ENCODE peak calls at places on chromosomes 6 and 20, in seven cellular contexts. One of them, this sample, is unnamed.
A peak's percentile ranks its signal among the peaks of the same experiment; 100 is the strongest.

GRCh38 chr6:13233106-13233505 is 95.2 kb downstream of the TBC1D7 start:
- DNase-seq in mesenchymal stem cell: no peak
- DNase-seq in H9: no peak
- DNase-seq in neuronal stem cell: no peak
- DNase-seq in mesendoderm: no peak
- DNase-seq in H1: no peak
- DNase-seq in IMR-90: no peak
- DNase-seq in this sample: peak; percentile 59

GRCh38 chr6:93575495-93575894 is 156.1 kb upstream of the EPHA7 start:
- DNase-seq in H9: no peak
- DNase-seq in IMR-90: no peak
- DNase-seq in mesenchymal stem cell: no peak
- DNase-seq in neuronal stem cell: no peak
- DNase-seq in H1: no peak
- DNase-seq in mesendoderm: no peak
- DNase-seq in this sample: no peak

GRCh38 chr6:41626917-41627316 is 11.4 kb upstream of the MDFI start:
- DNase-seq in H9: no peak
- DNase-seq in IMR-90: no peak
- DNase-seq in H1: no peak
- DNase-seq in neuronal stem cell: no peak
- DNase-seq in mesenchymal stem cell: peak; percentile 10
- DNase-seq in mesendoderm: no peak
- DNase-seq in this sample: no peak

GRCh38 chr6:34146801-34147592 is 1.1 kb upstream of the GRM4 start:
- DNase-seq in mesendoderm: no peak
- DNase-seq in neuronal stem cell: no peak
- DNase-seq in H9: peak; percentile 27
- DNase-seq in H1: no peak
- DNase-seq in mesenchymal stem cell: no peak
- DNase-seq in IMR-90: peak; percentile 7
- DNase-seq in this sample: no peak

GRCh38 chr20:45969712-45970634 is 2.0 kb downstream of the ZNF335 start:
- DNase-seq in IMR-90: peak; percentile 64
- DNase-seq in mesenchymal stem cell: peak; percentile 74
- DNase-seq in H1: no peak
- DNase-seq in mesendoderm: peak; percentile 87
- DNase-seq in neuronal stem cell: peak; percentile 45
- DNase-seq in H9: peak; percentile 53
- DNase-seq in this sample: no peak

GRCh38 chr6:139580592-139581484 is 206.4 kb upstream of the CITED2 start:
- DNase-seq in H1: no peak
- DNase-seq in IMR-90: no peak
- DNase-seq in mesenchymal stem cell: no peak
- DNase-seq in mesendoderm: no peak
- DNase-seq in neuronal stem cell: no peak
- DNase-seq in H9: no peak
- DNase-seq in this sample: no peak

GRCh38 chr6:73955800-73956199 is 259.8 kb downstream of the CD109 start:
- DNase-seq in neuronal stem cell: no peak
- DNase-seq in H1: no peak
- DNase-seq in IMR-90: no peak
- DNase-seq in H9: no peak
- DNase-seq in mesendoderm: no peak
- DNase-seq in mesenchymal stem cell: no peak
- DNase-seq in this sample: no peak

GRCh38 chr6:55176958-55177357 is 2.6 kb downstream of the HCRTR2 start:
- DNase-seq in mesendoderm: peak; percentile 22
- DNase-seq in neuronal stem cell: no peak
- DNase-seq in IMR-90: peak; percentile 23
- DNase-seq in mesenchymal stem cell: peak; percentile 30
- DNase-seq in H1: no peak
- DNase-seq in H9: no peak
- DNase-seq in this sample: peak; percentile 10

GRCh38 chr6:81934936-81935335 is 182.5 kb upstream of the TENT5A start:
- DNase-seq in mesendoderm: no peak
- DNase-seq in H1: no peak
- DNase-seq in neuronal stem cell: no peak
- DNase-seq in mesenchymal stem cell: no peak
- DNase-seq in H9: no peak
- DNase-seq in IMR-90: peak; percentile 13
- DNase-seq in this sample: no peak

GRCh38 chr6:79869600-79870084 is 77.7 kb downstream of the ELOVL4 start:
- DNase-seq in neuronal stem cell: peak; percentile 65
- DNase-seq in mesenchymal stem cell: peak; percentile 69
- DNase-seq in H9: peak; percentile 86
- DNase-seq in mesendoderm: peak; percentile 86
- DNase-seq in IMR-90: peak; percentile 57
- DNase-seq in H1: peak; percentile 59
- DNase-seq in this sample: peak; percentile 89

GRCh38 chr6:33578588-33579011 is 1.5 kb downstream of the BAK1 start:
- DNase-seq in H9: no peak
- DNase-seq in IMR-90: no peak
- DNase-seq in H1: no peak
- DNase-seq in mesenchymal stem cell: no peak
- DNase-seq in neuronal stem cell: no peak
- DNase-seq in mesendoderm: no peak
- DNase-seq in this sample: no peak

GRCh38 chr6:68634503-68635411 is at the start of gene ADGRB3:
- DNase-seq in H1: no peak
- DNase-seq in neuronal stem cell: peak; percentile 81
- DNase-seq in mesendoderm: peak; percentile 84
- DNase-seq in mesenchymal stem cell: peak; percentile 83
- DNase-seq in IMR-90: peak; percentile 47
- DNase-seq in H9: peak; percentile 77
- DNase-seq in this sample: peak; percentile 15

GRCh38 chr6:111105578-111105977 is 18.3 kb downstream of the SLC16A10 start:
- DNase-seq in mesenchymal stem cell: no peak
- DNase-seq in mesendoderm: no peak
- DNase-seq in H9: no peak
- DNase-seq in IMR-90: peak; percentile 31
- DNase-seq in H1: no peak
- DNase-seq in neuronal stem cell: no peak
- DNase-seq in this sample: peak; percentile 36

GRCh38 chr6:170232186-170233002 is 58.5 kb downstream of the DLL1 start:
- DNase-seq in H1: no peak
- DNase-seq in IMR-90: peak; percentile 62
- DNase-seq in H9: no peak
- DNase-seq in neuronal stem cell: no peak
- DNase-seq in mesendoderm: no peak
- DNase-seq in mesenchymal stem cell: peak; percentile 3
- DNase-seq in this sample: peak; percentile 51

GRCh38 chr6:20583447-20583806 is 49.2 kb downstream of the CDKAL1 start:
- DNase-seq in mesenchymal stem cell: no peak
- DNase-seq in H1: no peak
- DNase-seq in neuronal stem cell: no peak
- DNase-seq in H9: no peak
- DNase-seq in IMR-90: no peak
- DNase-seq in mesendoderm: no peak
- DNase-seq in this sample: no peak

GRCh38 chr20:1320016-1320415 is 8.9 kb downstream of the SDCBP2 start:
- DNase-seq in mesenchymal stem cell: no peak
- DNase-seq in mesendoderm: no peak
- DNase-seq in H9: no peak
- DNase-seq in IMR-90: no peak
- DNase-seq in H1: no peak
- DNase-seq in neuronal stem cell: no peak
- DNase-seq in this sample: no peak

GRCh38 chr20:20267685-20268429 is 100.0 kb upstream of the INSM1 start:
- DNase-seq in H1: no peak
- DNase-seq in neuronal stem cell: no peak
- DNase-seq in H9: peak; percentile 67
- DNase-seq in IMR-90: no peak
- DNase-seq in mesenchymal stem cell: no peak
- DNase-seq in mesendoderm: peak; percentile 16
- DNase-seq in this sample: no peak

DNA sequence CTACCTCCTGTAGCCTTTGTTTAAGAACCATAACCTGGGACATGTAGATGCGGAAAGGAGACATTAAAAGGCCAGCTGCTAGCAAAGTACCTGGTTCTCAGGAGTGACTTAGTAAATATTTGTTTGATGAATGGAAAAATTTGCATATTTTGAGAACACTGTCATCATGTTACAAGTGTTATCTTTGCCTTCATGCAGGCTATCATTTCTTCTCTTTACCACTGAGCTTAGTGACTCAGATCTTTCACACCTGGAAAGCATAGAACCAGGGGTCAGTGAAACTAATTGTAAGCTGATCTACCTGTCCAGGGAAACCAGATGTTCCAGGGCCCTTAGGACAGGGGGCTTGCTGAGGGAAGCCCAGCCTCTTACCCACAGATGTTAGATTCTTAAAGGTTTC is 5.4 kb downstream of the ZFP57 start:
- DNase-seq in mesenchymal stem cell: no peak
- DNase-seq in IMR-90: no peak
- DNase-seq in H1: no peak
- DNase-seq in H9: no peak
- DNase-seq in neuronal stem cell: no peak
- DNase-seq in mesendoderm: no peak
- DNase-seq in this sample: peak; percentile 86
- H3K23ac ChIP-seq in mesenchymal stem cell: no peak overlapping the region
- H3K23ac ChIP-seq in IMR-90: no peak overlapping the region
- H3K23ac ChIP-seq in H1: no peak overlapping the region
- H3K23ac ChIP-seq in H9: no peak overlapping the region
- H3K23ac ChIP-seq in neuronal stem cell: no peak overlapping the region
- H3K23ac ChIP-seq in mesendoderm: no peak overlapping the region
- H3K23ac ChIP-seq in this sample: no peak overlapping the region

DNA sequence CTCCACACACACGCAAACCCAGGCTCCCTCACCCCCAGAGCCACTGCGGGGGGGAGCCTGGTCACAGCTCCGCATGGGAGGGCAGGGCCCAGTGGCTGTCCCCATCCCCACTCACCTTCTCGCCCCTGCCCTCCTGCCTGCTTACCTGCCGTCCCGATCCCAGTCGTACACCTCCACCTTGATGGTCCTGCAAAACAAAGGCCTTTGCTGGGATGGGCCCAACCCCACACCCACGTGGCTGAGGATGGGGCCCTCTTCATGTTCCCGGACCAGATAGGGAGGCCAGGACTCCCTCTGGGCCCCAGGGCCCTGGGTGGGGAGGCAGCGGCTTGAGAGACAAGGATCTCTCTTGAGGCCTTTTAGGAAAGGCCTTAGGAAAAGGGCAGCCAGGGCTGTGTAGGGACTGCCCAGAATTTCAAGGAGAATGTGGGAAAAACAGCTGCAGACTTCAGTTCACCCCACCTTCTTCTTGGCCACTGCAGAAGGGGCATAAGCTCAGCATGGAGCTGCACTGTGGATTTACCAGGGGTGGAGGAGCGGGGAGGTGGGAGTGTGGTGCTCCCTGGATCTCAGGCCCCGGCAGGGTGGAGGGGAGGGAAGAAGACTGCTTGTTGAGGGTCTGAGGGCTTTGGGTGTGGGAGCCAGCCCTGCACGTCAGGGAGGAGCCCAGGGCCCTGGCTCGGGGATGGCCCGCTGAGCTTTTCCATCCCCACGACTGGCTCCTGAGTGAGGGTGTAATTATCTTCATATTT is 67.7 kb downstream of the RAB44 start:
- DNase-seq in H9: no peak
- DNase-seq in mesendoderm: no peak
- DNase-seq in mesenchymal stem cell: peak; percentile 10
- DNase-seq in neuronal stem cell: no peak
- DNase-seq in H1: no peak
- DNase-seq in IMR-90: no peak
- DNase-seq in this sample: no peak
- H3K9ac ChIP-seq in H9: no peak overlapping the region
- H3K9ac ChIP-seq in mesendoderm: no peak overlapping the region
- H3K9ac ChIP-seq in mesenchymal stem cell: no peak overlapping the region
- H3K9ac ChIP-seq in neuronal stem cell: peak overlapping the region; percentile 17
- H3K9ac ChIP-seq in H1: no peak overlapping the region
- H3K9ac ChIP-seq in IMR-90: no peak overlapping the region
- H3K9ac ChIP-seq in this sample: no peak overlapping the region

GRCh38 chr6:168803874-168804273 is 362.9 kb downstream of the SMOC2 start:
- DNase-seq in neuronal stem cell: no peak
- DNase-seq in mesenchymal stem cell: no peak
- DNase-seq in IMR-90: no peak
- DNase-seq in mesendoderm: no peak
- DNase-seq in H1: no peak
- DNase-seq in H9: no peak
- DNase-seq in this sample: no peak

GRCh38 chr6:168793649-168794048 is 352.7 kb downstream of the SMOC2 start:
- DNase-seq in IMR-90: no peak
- DNase-seq in neuronal stem cell: no peak
- DNase-seq in H9: no peak
- DNase-seq in mesenchymal stem cell: no peak
- DNase-seq in mesendoderm: no peak
- DNase-seq in H1: no peak
- DNase-seq in this sample: no peak

GRCh38 chr6:168794515-168794914 is 353.5 kb downstream of the SMOC2 start:
- DNase-seq in mesendoderm: peak; percentile 23
- DNase-seq in mesenchymal stem cell: no peak
- DNase-seq in neuronal stem cell: no peak
- DNase-seq in H1: no peak
- DNase-seq in H9: no peak
- DNase-seq in IMR-90: no peak
- DNase-seq in this sample: peak; percentile 44

GRCh38 chr6:168796106-168796505 is 355.1 kb downstream of the SMOC2 start:
- DNase-seq in mesenchymal stem cell: no peak
- DNase-seq in H9: no peak
- DNase-seq in H1: no peak
- DNase-seq in mesendoderm: no peak
- DNase-seq in neuronal stem cell: no peak
- DNase-seq in IMR-90: no peak
- DNase-seq in this sample: peak; percentile 70

GRCh38 chr6:168799067-168799466 is 358.1 kb downstream of the SMOC2 start:
- DNase-seq in H9: no peak
- DNase-seq in H1: no peak
- DNase-seq in neuronal stem cell: no peak
- DNase-seq in mesendoderm: no peak
- DNase-seq in mesenchymal stem cell: no peak
- DNase-seq in IMR-90: no peak
- DNase-seq in this sample: no peak
- H3K23ac ChIP-seq in H9: no peak overlapping the region
- H3K23ac ChIP-seq in H1: no peak overlapping the region
- H3K23ac ChIP-seq in neuronal stem cell: no peak overlapping the region
- H3K23ac ChIP-seq in mesendoderm: no peak overlapping the region
- H3K23ac ChIP-seq in mesenchymal stem cell: no peak overlapping the region
- H3K23ac ChIP-seq in IMR-90: no peak overlapping the region
- H3K23ac ChIP-seq in this sample: no peak overlapping the region

GRCh38 chr6:105995403-105995699 is 90.8 kb upstream of the PRDM1 start:
- DNase-seq in mesendoderm: no peak
- DNase-seq in H1: no peak
- DNase-seq in IMR-90: peak; percentile 17
- DNase-seq in H9: no peak
- DNase-seq in neuronal stem cell: no peak
- DNase-seq in mesenchymal stem cell: no peak
- DNase-seq in this sample: no peak

GRCh38 chr6:105993341-105993740 is 92.8 kb upstream of the PRDM1 start:
- DNase-seq in mesenchymal stem cell: peak; percentile 58
- DNase-seq in IMR-90: peak; percentile 33
- DNase-seq in H9: peak; percentile 50
- DNase-seq in neuronal stem cell: no peak
- DNase-seq in mesendoderm: peak; percentile 92
- DNase-seq in H1: no peak
- DNase-seq in this sample: no peak

GRCh38 chr6:105994522-105995402 is 91.4 kb upstream of the PRDM1 start:
- DNase-seq in neuronal stem cell: peak; percentile 67
- DNase-seq in IMR-90: peak; percentile 78
- DNase-seq in mesenchymal stem cell: peak; percentile 90
- DNase-seq in H1: no peak
- DNase-seq in H9: peak; percentile 72
- DNase-seq in mesendoderm: peak; percentile 83
- DNase-seq in this sample: peak; percentile 82

GRCh38 chr6:105992315-105992961 is 93.7 kb upstream of the PRDM1 start:
- DNase-seq in H9: peak; percentile 87
- DNase-seq in IMR-90: peak; percentile 72
- DNase-seq in neuronal stem cell: peak; percentile 73
- DNase-seq in mesenchymal stem cell: peak; percentile 81
- DNase-seq in H1: no peak
- DNase-seq in mesendoderm: peak; percentile 91
- DNase-seq in this sample: peak; percentile 79

GRCh38 chr6:105993769-105994521 is 92.2 kb upstream of the PRDM1 start:
- DNase-seq in mesendoderm: peak; percentile 48
- DNase-seq in H9: no peak
- DNase-seq in neuronal stem cell: peak; percentile 37
- DNase-seq in IMR-90: peak; percentile 45
- DNase-seq in H1: no peak
- DNase-seq in mesenchymal stem cell: peak; percentile 82
- DNase-seq in this sample: peak; percentile 27
- H3K9ac ChIP-seq in mesendoderm: peak overlapping the region; percentile 70
- H3K9ac ChIP-seq in H9: no peak overlapping the region
- H3K9ac ChIP-seq in neuronal stem cell: no peak overlapping the region
- H3K9ac ChIP-seq in IMR-90: peak overlapping the region; percentile 87
- H3K9ac ChIP-seq in H1: no peak overlapping the region
- H3K9ac ChIP-seq in mesenchymal stem cell: peak overlapping the region; percentile 96
- H3K9ac ChIP-seq in this sample: no peak overlapping the region